ENCODE peak calls at places on chromosome 3, in four cellular contexts. P is coronary artery, C is fibroblast of pulmonary artery, W is Panc1. Y is an unnamed sample.

GRCh38 chr3:67624078-67624477 is 30.3 kb downstream of the SUCLG2 start:
- DNase-seq in P (no peak), C (no peak), W (no peak), Y (no peak)

GRCh38 chr3:104846270-104846669 is 520.4 kb upstream of the ALCAM start:
- DNase-seq in W (no peak), P (no peak), C (peak), Y (peak)

GRCh38 chr3:128988286-128988685 is 5.6 kb downstream of the CFAP92 start:
- DNase-seq in P (no peak), C (no peak), W (no peak), Y (no peak)

GRCh38 chr3:89049119-89049518 is 58.3 kb upstream of the EPHA3 start:
- DNase-seq in C (no peak), P (no peak), W (no peak), Y (no peak)

GRCh38 chr3:99753268-99753975 is 64.2 kb upstream of the CMSS1 start:
- DNase-seq in W (peak), P (no peak), C (peak), Y (peak)

GRCh38 chr3:128173849-128174248 is 20.6 kb downstream of the EEFSEC start:
- DNase-seq in W (no peak), P (no peak), C (no peak), Y (no peak)

GRCh38 chr3:151432624-151433372 is 28.1 kb downstream of the IGSF10 start:
- DNase-seq in P (no peak), C (no peak), W (no peak), Y (no peak)

GRCh38 chr3:138195491-138195890 is 8.4 kb downstream of the ARMC8 start:
- DNase-seq in W (no peak), C (no peak), P (no peak), Y (no peak)

GRCh38 chr3:52682016-52682415 is 3.7 kb downstream of the PBRM1 start:
- DNase-seq in C (peak), W (no peak), P (no peak), Y (peak)

GRCh38 chr3:183513046-183513706 is 42.3 kb downstream of the KLHL6 start:
- DNase-seq in P (no peak), C (no peak), W (no peak), Y (no peak)

GRCh38 chr3:135240426-135240825 is 445.4 kb downstream of the EPHB1 start:
- DNase-seq in P (no peak), W (no peak), C (no peak), Y (no peak)

GRCh38 chr3:41290736-41291135 is 91.4 kb downstream of the CTNNB1 start:
- DNase-seq in P (no peak), C (peak), W (no peak), Y (no peak)

GRCh38 chr3:146832815-146833458 is 227.8 kb upstream of the PLSCR5 start:
- DNase-seq in C (no peak), P (no peak), W (no peak), Y (no peak)

GRCh38 chr3:101259485-101260341 is 60.7 kb downstream of the IMPG2 start:
- DNase-seq in C (no peak), P (no peak), W (no peak), Y (no peak)

GRCh38 chr3:127427169-127427655 is 139.4 kb upstream of the PRR20G start:
- DNase-seq in C (no peak), P (peak), W (no peak), Y (no peak)

GRCh38 chr3:26280517-26280916 is 342.1 kb upstream of the LRRC3B start:
- DNase-seq in P (no peak), W (no peak), C (no peak), Y (no peak)
- TF ChIP-seq CTCF in P (no peak), W (no peak), C (no peak), Y (no peak)

DNA sequence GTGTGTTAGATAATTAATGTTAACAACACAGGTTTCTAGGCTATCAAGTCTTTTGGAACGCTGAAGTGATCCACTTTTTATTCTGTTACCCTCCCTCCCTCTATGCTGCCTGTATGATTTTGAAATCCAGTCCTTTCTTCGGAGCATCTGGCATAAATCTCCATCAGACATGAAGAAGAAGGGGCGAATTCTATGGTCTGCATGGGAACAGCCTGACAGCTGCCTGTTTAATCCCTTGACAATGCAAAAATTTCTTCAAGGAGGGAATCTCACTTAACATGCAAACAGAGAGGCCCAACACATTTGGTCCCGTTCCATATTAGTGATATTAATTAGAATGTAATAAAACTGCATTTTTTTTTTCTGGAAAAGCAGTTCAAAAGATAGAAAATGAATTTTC is 145.2 kb downstream of the VGLL3 start:
- DNase-seq in C (no peak), W (no peak), P (no peak), Y (no peak)
- H3K4me3 ChIP-seq in C (no peak), W (no peak), P (no peak), Y (no peak)

DNA sequence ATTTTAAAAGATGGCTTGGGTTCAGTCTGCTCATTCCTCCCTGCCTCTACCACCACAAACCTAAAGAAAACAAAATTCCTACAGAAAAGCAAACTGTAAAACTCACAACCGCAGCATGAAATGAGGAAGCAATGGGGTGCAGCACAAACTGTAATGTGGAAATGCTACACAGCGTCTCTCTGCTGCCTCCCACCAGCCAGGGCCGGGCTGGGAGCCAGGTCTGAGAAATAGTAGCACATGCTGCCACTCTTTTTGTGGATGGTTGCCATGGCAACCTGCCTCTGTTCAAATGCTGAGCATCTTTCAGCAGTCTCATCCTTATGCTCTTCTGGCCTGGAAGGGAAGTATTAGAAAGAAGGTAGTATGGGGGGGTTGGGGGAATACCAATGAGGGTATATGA is 55.4 kb downstream of the EOMES start:
- DNase-seq in C (peak), P (no peak), W (no peak), Y (peak)
- TF ChIP-seq CTCF in C (peak), P (no peak), W (no peak), Y (peak)

DNA sequence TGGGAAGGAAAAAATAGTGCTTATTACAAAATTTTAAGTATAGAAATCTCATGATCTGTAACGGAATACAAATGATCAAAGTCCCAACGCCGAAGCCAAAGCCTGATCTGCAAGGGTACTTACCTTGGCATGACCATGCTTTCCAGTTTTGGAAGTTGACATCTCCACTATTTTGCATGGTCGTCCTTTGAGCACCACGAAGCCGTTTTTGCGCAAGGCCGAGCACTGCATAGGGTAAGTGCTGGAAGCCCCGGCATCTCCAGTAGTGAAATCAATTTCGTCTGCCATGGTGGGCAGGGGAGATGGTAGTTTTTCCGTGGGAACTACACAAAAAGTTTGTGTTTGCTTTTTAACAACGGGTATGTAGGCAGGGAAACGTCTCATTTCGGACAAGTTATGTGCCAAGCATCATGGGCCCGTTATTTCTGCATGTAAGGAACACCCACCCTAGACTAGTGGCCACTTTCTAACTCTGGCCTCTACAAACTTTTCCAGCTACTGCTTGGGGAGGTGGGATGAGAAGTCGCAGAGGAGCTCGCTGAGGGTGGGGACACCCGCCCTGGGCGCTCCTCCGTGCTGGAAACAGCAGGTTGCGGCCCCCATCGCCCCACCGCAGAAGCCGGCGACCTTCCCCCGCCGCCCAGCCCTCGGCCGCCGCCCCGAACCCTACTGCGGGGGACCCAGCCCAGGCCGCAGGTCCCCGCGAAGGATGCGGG is 760 bp downstream of the EIF5A2 start:
- DNase-seq in W (no peak), P (no peak), C (peak), Y (peak)
- H3K4me3 ChIP-seq in W (peak), P (peak), C (peak), Y (peak)

GRCh38 chr3:197380786-197381185 is 82.4 kb upstream of the DLG1 start:
- DNase-seq in P (no peak), W (no peak), C (no peak), Y (no peak)

GRCh38 chr3:197381371-197381770 is 83.0 kb upstream of the DLG1 start:
- DNase-seq in W (no peak), C (no peak), P (no peak), Y (no peak)

GRCh38 chr3:197376020-197376419 is 77.6 kb upstream of the DLG1 start:
- DNase-seq in C (no peak), W (no peak), P (no peak), Y (no peak)

GRCh38 chr3:197376735-197377555 is 78.5 kb upstream of the DLG1 start:
- DNase-seq in W (no peak), C (no peak), P (no peak), Y (no peak)

DNA sequence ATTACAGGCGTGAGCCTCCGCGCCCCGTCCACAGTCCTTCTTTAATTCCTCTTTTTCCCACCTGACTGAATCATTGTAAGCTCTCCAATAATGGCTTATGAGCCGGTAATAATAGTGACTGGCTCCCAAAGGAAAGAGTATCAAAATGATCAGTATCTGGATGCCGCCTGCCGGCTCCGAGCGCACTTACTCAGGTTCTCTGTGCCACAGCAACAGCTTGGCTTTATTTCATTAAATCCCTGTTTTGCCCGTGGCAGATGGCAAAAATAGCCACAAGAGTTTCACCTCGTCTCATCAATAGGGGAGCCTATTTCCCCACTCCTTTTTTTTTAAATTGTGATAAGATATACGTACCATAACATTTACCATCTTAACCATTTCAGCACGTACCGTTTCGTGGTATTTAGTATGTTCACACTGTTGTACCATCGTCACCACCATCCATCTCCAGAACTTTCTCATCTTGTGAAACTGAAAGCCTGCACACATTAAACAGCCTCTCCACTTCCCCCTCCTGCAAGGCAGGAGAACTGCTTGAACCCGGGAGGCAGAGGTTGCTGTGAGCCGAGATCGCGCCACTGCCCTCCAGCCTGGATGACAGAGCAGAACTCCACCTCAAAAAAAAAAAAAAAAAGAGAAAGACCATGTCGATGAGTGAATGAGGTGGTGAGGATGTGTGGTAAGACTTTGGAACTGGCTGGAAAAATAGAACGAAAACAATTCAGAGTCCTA is 80.7 kb upstream of the DLG1 start:
- DNase-seq in C (no peak), W (no peak), P (no peak), Y (no peak)
- TF ChIP-seq CTCF in C (no peak), W (no peak), P (no peak), Y (no peak)

DNA sequence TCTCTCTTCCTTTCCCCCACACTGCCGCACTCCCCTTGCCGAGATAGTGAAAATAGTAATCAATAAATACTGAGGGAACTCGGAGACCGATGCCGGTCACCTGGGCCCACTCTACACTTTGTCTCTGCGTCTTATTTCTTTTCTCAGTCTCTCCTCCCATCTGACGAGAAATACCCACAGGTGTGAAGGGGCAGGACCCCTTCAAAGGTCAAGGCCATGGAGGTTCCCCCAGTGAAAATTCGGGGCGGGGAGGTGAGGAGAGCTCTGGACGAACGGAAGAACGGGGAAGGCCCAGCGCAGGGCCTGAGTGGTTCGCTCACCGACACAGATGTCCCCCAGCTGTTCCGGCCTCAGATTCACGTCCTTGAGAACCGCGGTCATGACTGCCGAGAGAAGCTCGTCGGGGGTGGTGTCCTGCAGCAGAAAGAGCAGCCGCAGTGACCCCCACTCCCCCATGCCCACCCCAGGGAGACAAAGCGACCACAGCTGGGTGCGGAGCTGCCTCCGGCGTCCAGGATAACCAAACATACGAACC is 588 bp downstream of the ACAA1 start:
- DNase-seq in W (no peak), C (peak), P (peak), Y (peak)
- H3K4me3 ChIP-seq in W (peak), C (peak), P (peak), Y (peak)

GRCh38 chr3:71069797-71070196 is 513.7 kb downstream of the FOXP1 start:
- DNase-seq in W (no peak), P (peak), C (peak), Y (peak)
- TF ChIP-seq CTCF in W (peak), P (no peak), C (peak), Y (peak)

Y was measured in fibroblast of the aortic adventitia.